ENCODE peak calls at places on chromosomes 6 and 20, in seven cellular contexts. S is right lobe of liver, D is body of pancreas, V is vagina, T is SJSA1, N is thyroid gland, J is Peyer's patch. Z is an unnamed sample. For H3K4me1, the result is how much of the 10 kb centered on the place peaks cover.

GRCh38 chr6:27238010-27238983 is 9.2 kb upstream of the PRSS16 start:
- DNase-seq in S (no peak), D (no peak), V (no peak), T (no peak), N (no peak), J (no peak), Z (no peak)

GRCh38 chr6:76843376-76843775 is 619.9 kb downstream of the HTR1B start:
- DNase-seq in S (no peak), D (no peak), V (no peak), T (no peak), N (no peak), J (no peak), Z (no peak)

GRCh38 chr20:35395728-35396127 is 16.0 kb downstream of the UQCC1 start:
- DNase-seq in S (no peak), D (peak), V (no peak), T (no peak), N (no peak), J (no peak), Z (no peak)

GRCh38 chr6:156953125-156953477 is 175.9 kb downstream of the ARID1B start:
- DNase-seq in S (no peak), D (no peak), V (no peak), T (no peak), N (peak), J (no peak), Z (no peak)

GRCh38 chr6:136927313-136927712 is 5.2 kb downstream of the SLC35D3 start:
- DNase-seq in S (no peak), D (no peak), V (no peak), T (no peak), N (no peak), J (no peak), Z (no peak)

GRCh38 chr6:63821442-63821841 is 185.8 kb downstream of the PHF3 start:
- DNase-seq in S (no peak), D (no peak), V (no peak), T (no peak), N (no peak), J (no peak), Z (no peak)

GRCh38 chr20:59159091-59159821 is 4.4 kb upstream of the ZNF831 start:
- DNase-seq in S (no peak), D (no peak), V (peak), T (no peak), N (no peak), J (peak), Z (no peak)

GRCh38 chr6:3617192-3617631 is 134.3 kb downstream of the PXDC1 start:
- DNase-seq in S (no peak), D (no peak), V (no peak), T (no peak), N (no peak), J (no peak), Z (no peak)

GRCh38 chr20:54067606-54068174 is 2.7 kb downstream of the BCAS1 start:
- DNase-seq in S (peak), D (peak), V (peak), T (peak), N (peak), J (no peak), Z (peak)

GRCh38 chr6:134787261-134787871 is 162.5 kb downstream of the ALDH8A1 start:
- DNase-seq in S (no peak), D (no peak), V (no peak), T (no peak), N (no peak), J (no peak), Z (no peak)

GRCh38 chr6:24257282-24257681 is 100.6 kb downstream of the DCDC2 start:
- DNase-seq in S (no peak), D (no peak), V (no peak), T (no peak), N (peak), J (no peak), Z (no peak)

GRCh38 chr20:19773471-19773870 is 15.4 kb downstream of the RIN2 start:
- DNase-seq in S (no peak), D (no peak), V (no peak), T (no peak), N (no peak), J (no peak), Z (no peak)

GRCh38 chr6:24255676-24256075 is 102.2 kb downstream of the DCDC2 start:
- DNase-seq in S (no peak), D (no peak), V (no peak), T (no peak), N (no peak), J (no peak), Z (no peak)

GRCh38 chr20:40452758-40453157 is 236.3 kb downstream of the MAFB start:
- DNase-seq in S (no peak), D (no peak), V (no peak), T (no peak), N (no peak), J (no peak), Z (no peak)

GRCh38 chr6:33018904-33019303 is 9.5 kb upstream of the HLA-DOA start:
- DNase-seq in S (peak), D (peak), V (no peak), T (no peak), N (peak), J (peak), Z (peak)

DNA sequence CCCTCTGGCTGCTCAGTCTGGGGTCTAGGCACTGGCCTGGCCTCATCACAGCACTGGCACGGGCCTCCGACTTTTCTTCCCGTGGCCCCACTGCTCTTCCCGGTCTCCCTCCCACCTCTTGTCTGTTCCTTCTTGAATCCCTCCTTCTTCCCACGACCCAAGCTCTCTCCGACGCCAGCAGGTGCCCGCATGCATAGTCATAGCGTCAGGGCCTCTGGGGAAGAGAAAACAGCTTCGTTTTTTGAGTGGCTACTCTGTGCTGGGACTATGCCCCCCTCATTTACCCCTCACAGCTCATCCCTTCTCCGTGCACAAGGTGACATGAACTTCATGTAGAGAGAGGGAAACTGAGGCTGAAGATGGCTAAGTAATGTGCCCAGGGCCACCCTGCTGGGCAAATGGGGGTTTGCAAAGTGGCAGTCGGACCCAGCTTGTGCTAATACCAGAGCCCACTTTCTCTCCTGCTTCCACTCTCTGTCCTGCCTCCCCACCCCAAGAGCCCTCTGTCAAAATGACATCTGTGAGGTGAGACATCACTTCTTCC is 59.2 kb downstream of the SYNJ2 start:
- DNase-seq in S (peak), D (no peak), V (no peak), T (peak), N (no peak), J (no peak), Z (peak)
- H3K4me3 ChIP-seq in S (no peak), D (no peak), V (no peak), T (peak), N (no peak), J (no peak), Z (no peak)

GRCh38 chr20:61373055-61373399 is 121.0 kb downstream of the CDH4 start:
- DNase-seq in S (no peak), D (no peak), V (no peak), T (no peak), N (no peak), J (no peak), Z (no peak)
- H3K4me1 ChIP-seq in S (under half), D (under half), V (under half), T (under half), N (under half), J (under half), Z (under half)

GRCh38 chr6:42251500-42251899 is 33.8 kb upstream of the MRPS10 start:
- DNase-seq in S (no peak), D (no peak), V (no peak), T (no peak), N (no peak), J (no peak), Z (no peak)
- H3K27ac ChIP-seq in S (no peak), D (no peak), V (peak), T (no peak), N (no peak), J (no peak), Z (no peak)

DNA sequence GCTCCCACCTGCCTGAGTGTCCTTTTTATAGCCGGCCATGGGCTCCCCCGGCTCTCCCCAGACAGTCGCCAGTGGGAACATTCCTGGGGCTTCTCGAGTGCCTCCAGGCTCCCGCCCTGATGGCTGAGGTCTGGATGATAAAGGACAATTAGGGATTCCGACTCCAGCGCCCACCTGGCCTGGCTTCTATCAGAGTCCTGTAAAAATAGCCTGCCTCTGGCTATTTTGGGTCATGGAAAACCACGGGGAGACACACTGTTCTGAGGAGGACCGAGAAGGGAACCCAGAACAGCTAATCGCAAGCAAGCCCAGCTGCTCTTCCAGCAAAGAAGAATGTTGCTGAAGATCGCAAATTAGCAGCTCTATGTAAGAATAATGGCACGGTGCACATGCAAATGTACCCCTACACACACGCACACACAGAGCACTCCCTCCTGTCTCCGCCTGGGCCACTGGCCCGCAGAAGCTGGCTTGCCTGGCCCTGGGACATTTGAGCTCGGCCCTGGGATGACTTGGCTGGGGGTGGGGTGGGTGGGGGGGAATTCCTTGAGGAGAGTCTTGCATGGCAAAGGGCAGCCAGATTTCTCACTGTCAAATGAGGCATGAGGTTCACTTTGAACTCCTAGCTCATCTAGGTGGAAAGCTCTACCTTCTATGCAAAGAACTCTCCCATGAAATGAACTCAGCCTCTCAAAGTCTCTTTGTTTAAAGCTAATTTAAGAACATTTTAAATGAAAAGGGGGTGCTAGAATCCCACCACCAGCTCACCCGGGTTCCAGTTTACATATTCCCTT is 55.3 kb downstream of the CTCFL start:
- DNase-seq in S (peak), D (no peak), V (no peak), T (no peak), N (peak), J (no peak), Z (peak)
- H3K4me3 ChIP-seq in S (no peak), D (no peak), V (no peak), T (no peak), N (no peak), J (no peak), Z (no peak)

DNA sequence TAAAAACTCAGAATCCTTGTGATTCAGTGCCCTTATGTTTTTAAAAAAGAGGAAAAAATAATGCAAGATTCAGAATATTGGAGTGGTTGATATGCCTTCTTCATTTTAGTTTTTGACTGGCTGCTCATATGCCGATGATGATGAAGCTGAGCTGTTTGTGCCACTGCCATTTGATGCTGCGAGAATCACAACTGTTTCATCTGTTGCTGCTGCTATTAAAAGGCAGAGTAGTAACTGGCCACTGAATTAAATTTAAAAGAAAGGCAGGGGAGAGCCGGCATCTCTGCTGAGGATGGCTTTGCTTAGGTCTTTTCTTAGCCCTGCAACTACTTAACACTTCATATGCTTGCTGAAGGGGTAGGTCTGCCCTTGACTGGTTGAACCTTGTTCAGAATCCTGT is 33.1 kb downstream of the CDS2 start:
- DNase-seq in S (no peak), D (no peak), V (no peak), T (no peak), N (no peak), J (no peak), Z (no peak)
- H3K4me1 ChIP-seq in S (under half), D (under half), V (under half), T (under half), N (under half), J (under half), Z (under half)

DNA sequence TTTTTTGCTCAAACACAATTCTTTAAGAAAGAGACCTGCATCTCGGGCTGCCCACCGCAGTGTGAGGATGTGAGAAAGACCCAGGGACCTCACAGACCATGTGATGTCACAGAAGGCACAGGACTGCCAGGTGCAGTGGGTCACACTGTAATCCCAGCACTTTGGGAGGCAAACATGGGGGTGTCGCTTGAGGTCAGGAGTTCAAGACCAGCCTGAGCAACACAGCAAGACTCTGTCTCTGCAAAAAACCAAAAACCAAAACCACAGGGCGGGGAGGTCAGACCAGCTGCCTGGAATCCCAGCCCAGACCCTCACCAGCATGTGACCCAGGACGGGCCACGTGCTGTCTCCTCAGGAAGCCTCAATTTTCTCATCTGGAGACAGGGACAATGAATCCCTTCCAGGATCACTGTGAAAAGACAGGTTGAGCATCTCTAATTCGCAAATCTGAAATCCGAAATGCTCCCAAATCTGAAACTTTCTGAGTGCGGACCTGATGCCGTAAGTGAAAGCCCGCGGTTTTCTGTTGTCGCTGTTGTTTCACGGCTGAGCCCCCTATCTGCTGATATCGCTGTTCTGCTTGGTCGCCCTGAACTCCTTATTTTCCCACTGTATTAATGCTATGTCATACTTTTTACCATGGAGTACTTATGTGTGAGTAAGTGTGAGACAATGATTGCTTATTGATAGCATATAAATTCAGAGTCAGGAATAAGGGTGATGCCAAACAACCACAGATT is 159.5 kb upstream of the PTPN1 start:
- DNase-seq in S (no peak), D (no peak), V (no peak), T (no peak), N (no peak), J (no peak), Z (no peak)
- H3K27ac ChIP-seq in S (no peak), D (no peak), V (no peak), T (no peak), N (no peak), J (no peak), Z (no peak)

GRCh38 chr6:133631421-133631820 is 257.5 kb upstream of the TCF21 start:
- DNase-seq in S (no peak), D (no peak), V (no peak), T (peak), N (no peak), J (no peak), Z (no peak)
- H3K4me3 ChIP-seq in S (no peak), D (no peak), V (no peak), T (no peak), N (no peak), J (no peak), Z (no peak)

Z was measured in right cardiac atrium.